ENCODE peak calls at places on chromosomes 5 and 9, in seven cellular contexts. One of them, this sample, is unnamed.

GRCh38 chr5:168936511-168936910 is 357.3 kb upstream of the PANK3 start:
- DNase-seq in mucosa of gallbladder: no peak
- DNase-seq in NCI-H1417: no peak
- DNase-seq in CD8-positive, alpha-beta T cell: no peak
- DNase-seq in ELF-1: no peak
- DNase-seq in astrocyte of the spinal cord: no peak
- DNase-seq in A549: no peak
- DNase-seq in this sample: no peak

GRCh38 chr9:84343111-84343521 is 2.6 kb upstream of the SLC28A3 start:
- DNase-seq in mucosa of gallbladder: no peak
- DNase-seq in NCI-H1417: no peak
- DNase-seq in CD8-positive, alpha-beta T cell: no peak
- DNase-seq in ELF-1: peak
- DNase-seq in astrocyte of the spinal cord: peak
- DNase-seq in A549: no peak
- DNase-seq in this sample: no peak

GRCh38 chr5:163489055-163489744 is 16.2 kb upstream of the MAT2B start:
- DNase-seq in mucosa of gallbladder: no peak
- DNase-seq in NCI-H1417: no peak
- DNase-seq in CD8-positive, alpha-beta T cell: no peak
- DNase-seq in ELF-1: peak
- DNase-seq in astrocyte of the spinal cord: no peak
- DNase-seq in A549: peak
- DNase-seq in this sample: no peak

GRCh38 chr9:93761822-93762221 is 185.4 kb downstream of the PHF2 start:
- DNase-seq in mucosa of gallbladder: no peak
- DNase-seq in NCI-H1417: no peak
- DNase-seq in CD8-positive, alpha-beta T cell: no peak
- DNase-seq in ELF-1: no peak
- DNase-seq in astrocyte of the spinal cord: no peak
- DNase-seq in A549: no peak
- DNase-seq in this sample: no peak

GRCh38 chr5:64971538-64971937 is 202.8 kb downstream of the CWC27 start:
- DNase-seq in mucosa of gallbladder: no peak
- DNase-seq in NCI-H1417: no peak
- DNase-seq in CD8-positive, alpha-beta T cell: no peak
- DNase-seq in ELF-1: no peak
- DNase-seq in astrocyte of the spinal cord: peak
- DNase-seq in A549: no peak
- DNase-seq in this sample: no peak

GRCh38 chr9:108671156-108671555 is 184.6 kb downstream of the ACTL7B start:
- DNase-seq in mucosa of gallbladder: no peak
- DNase-seq in NCI-H1417: peak
- DNase-seq in CD8-positive, alpha-beta T cell: no peak
- DNase-seq in ELF-1: peak
- DNase-seq in astrocyte of the spinal cord: no peak
- DNase-seq in A549: peak
- DNase-seq in this sample: no peak

GRCh38 chr5:172952034-172952511 is 7.2 kb upstream of the RPL26L1 start:
- DNase-seq in mucosa of gallbladder: no peak
- DNase-seq in NCI-H1417: no peak
- DNase-seq in CD8-positive, alpha-beta T cell: no peak
- DNase-seq in ELF-1: no peak
- DNase-seq in astrocyte of the spinal cord: no peak
- DNase-seq in A549: peak
- DNase-seq in this sample: no peak

GRCh38 chr9:24041294-24041693 is 215.3 kb upstream of the ELAVL2 start:
- DNase-seq in mucosa of gallbladder: no peak
- DNase-seq in NCI-H1417: peak
- DNase-seq in CD8-positive, alpha-beta T cell: no peak
- DNase-seq in ELF-1: no peak
- DNase-seq in astrocyte of the spinal cord: peak
- DNase-seq in A549: no peak
- DNase-seq in this sample: no peak

GRCh38 chr9:5871785-5872184 is 18.9 kb upstream of the MLANA start:
- DNase-seq in mucosa of gallbladder: no peak
- DNase-seq in NCI-H1417: no peak
- DNase-seq in CD8-positive, alpha-beta T cell: no peak
- DNase-seq in ELF-1: peak
- DNase-seq in astrocyte of the spinal cord: no peak
- DNase-seq in A549: no peak
- DNase-seq in this sample: no peak

This sample was measured in NCI-H345.